ENCODE peak calls at places on chromosomes 5 and 9, in five cellular contexts. L is T-helper 2 cell; Y is CD4-positive, alpha-beta memory T cell; G is stimulated activated CD8-positive, alpha-beta memory T cell treated with anti-CD3 and anti-CD28 coated beads, Interleukin-15, amount 100 ng/mL, for 4 hours; A is right atrium auricular region. O is an unnamed sample.

GRCh38 chr5:60672693-60673264 is 27.2 kb downstream of the DEPDC1B start:
- DNase-seq in A (no peak), Y (no peak), G (no peak), L (no peak), O (no peak)

GRCh38 chr5:170444969-170445505 is 55.9 kb upstream of the KCNMB1 start:
- DNase-seq in G (no peak), L (peak), A (peak), Y (no peak), O (no peak)

GRCh38 chr5:73901045-73901444 is 275.0 kb downstream of the ARHGEF28 start:
- DNase-seq in Y (no peak), A (no peak), L (no peak), G (no peak), O (no peak)

GRCh38 chr5:35815089-35815936 is 41.4 kb upstream of the IL7R start:
- DNase-seq in L (peak), G (no peak), A (no peak), Y (no peak), O (no peak)

GRCh38 chr5:159100928-159101646 is 1.4 kb upstream of the EBF1 start:
- DNase-seq in L (no peak), G (no peak), Y (no peak), A (no peak), O (no peak)

GRCh38 chr9:134693641-134694367 is 52.2 kb downstream of the COL5A1 start:
- DNase-seq in A (no peak), G (no peak), L (no peak), Y (no peak), O (no peak)

GRCh38 chr5:119752921-119753886 is 123.8 kb downstream of the FAM170A start:
- DNase-seq in G (no peak), A (no peak), L (no peak), Y (no peak), O (no peak)

GRCh38 chr5:33297760-33298216 is 143.0 kb upstream of the TARS1 start:
- DNase-seq in A (no peak), G (no peak), Y (no peak), L (no peak), O (no peak)

GRCh38 chr9:85430659-85431370 is 310.9 kb downstream of the AGTPBP1 start:
- DNase-seq in L (no peak), A (no peak), Y (no peak), G (no peak), O (no peak)

GRCh38 chr5:170755679-170756456 is 27.7 kb upstream of the GABRP start:
- DNase-seq in A (no peak), G (no peak), Y (no peak), L (no peak), O (no peak)

GRCh38 chr5:2739360-2740050 is 12.0 kb downstream of the IRX2 start:
- DNase-seq in L (no peak), A (no peak), Y (no peak), G (no peak), O (no peak)

O was measured in ascending aorta.